ENCODE peak calls at places on chromosomes 11 and 22, in eight cellular contexts. M, I, E, R, T, H, C and N are unnamed samples.
A peak's percentile ranks its signal among the peaks of the same experiment; 100 is the strongest.

GRCh38 chr11:8809605-8810272 is 101.2 kb upstream of the AKIP1 start:
- DNase-seq in I (no peak), M (no peak), H (no peak), C (no peak), E (no peak), T (no peak), R (no peak), N (peak; percentile 16)

GRCh38 chr11:132056689-132057088 is 686.3 kb downstream of the NTM start:
- DNase-seq in E (no peak), C (no peak), M (no peak), H (no peak), I (peak; percentile 40), T (no peak), R (no peak), N (no peak)

GRCh38 chr11:94325681-94326080 is 21.3 kb downstream of the IZUMO1R start:
- DNase-seq in I (no peak), R (no peak), C (peak; percentile 30), T (peak; percentile 18), E (no peak), H (peak; percentile 72), M (no peak), N (peak; percentile 67)

GRCh38 chr11:13962562-13963168 is at the start of gene SPON1:
- DNase-seq in H (peak; percentile 28), T (no peak), C (peak; percentile 27), E (peak; percentile 84), I (no peak), R (no peak), M (peak; percentile 37), N (no peak)

GRCh38 chr11:119078675-119079420 is 5.8 kb upstream of the HMBS start:
- DNase-seq in R (no peak), E (no peak), M (no peak), H (no peak), C (no peak), I (no peak), T (no peak), N (no peak)

GRCh38 chr11:19673924-19674390 is 38.7 kb upstream of the NAV2 start:
- DNase-seq in M (peak; percentile 85), T (no peak), E (no peak), I (no peak), H (no peak), C (no peak), R (peak; percentile 91), N (no peak)

GRCh38 chr11:77560605-77561004 is 29.1 kb upstream of the AQP11 start:
- DNase-seq in E (no peak), T (no peak), R (no peak), C (peak; percentile 77), I (peak; percentile 31), M (no peak), H (no peak), N (no peak)

GRCh38 chr22:36860017-36860416 is 789 bp upstream of the NCF4 start:
- DNase-seq in H (no peak), C (peak; percentile 49), E (no peak), T (no peak), I (no peak), M (no peak), R (no peak), N (peak; percentile 25)

GRCh38 chr11:122365545-122366380 is 249.7 kb upstream of the BLID start:
- DNase-seq in E (no peak), T (no peak), I (no peak), M (no peak), C (no peak), R (no peak), H (no peak), N (no peak)

GRCh38 chr11:128373011-128373410 is 214.3 kb downstream of the ETS1 start:
- DNase-seq in M (no peak), I (no peak), C (no peak), E (no peak), H (no peak), R (no peak), T (no peak), N (no peak)

GRCh38 chr11:102269927-102270326 is 47.4 kb upstream of the BIRC3 start:
- DNase-seq in E (no peak), M (no peak), C (peak; percentile 95), H (no peak), T (no peak), R (no peak), I (no peak), N (peak; percentile 24)

GRCh38 chr11:46455816-46456215 is 64.2 kb upstream of the CHRM4 start:
- DNase-seq in E (no peak), T (no peak), R (no peak), M (no peak), H (no peak), I (no peak), C (no peak), N (no peak)

GRCh38 chr11:127109796-127110195 is 109.2 kb upstream of the KIRREL3 start:
- DNase-seq in H (no peak), M (no peak), R (no peak), T (no peak), I (no peak), C (no peak), E (no peak), N (no peak)

GRCh38 chr22:17217179-17217578 is 2.1 kb downstream of the ADA2 start:
- DNase-seq in R (no peak), I (no peak), C (no peak), T (no peak), M (no peak), E (no peak), H (no peak), N (no peak)

GRCh38 chr22:37472418-37473006 is 13.7 kb downstream of the MFNG start:
- DNase-seq in R (no peak), M (no peak), H (no peak), T (peak; percentile 80), I (no peak), C (no peak), E (no peak), N (peak; percentile 57)

GRCh38 chr11:122743093-122743741 is 87.7 kb downstream of the UBASH3B start:
- DNase-seq in I (no peak), E (no peak), C (no peak), M (no peak), T (no peak), R (no peak), H (no peak), N (no peak)

GRCh38 chr22:38941488-38941987 is 15.9 kb upstream of the APOBEC3A start:
- DNase-seq in R (no peak), H (peak; percentile 73), M (no peak), I (no peak), E (no peak), T (no peak), C (no peak), N (no peak)
- TF ChIP-seq CTCF in R (no peak), H (no peak), M (no peak), I (no peak), E (no peak), T (no peak), C (no peak), N (no peak)

GRCh38 chr11:31641477-31642062 is 132.0 kb downstream of the ELP4 start:
- DNase-seq in M (no peak), T (peak; percentile 1), I (no peak), E (no peak), R (no peak), C (no peak), H (peak; percentile 2), N (peak; percentile 61)
- TF ChIP-seq CTCF in M (peak; percentile 44), T (peak; percentile 80), I (peak; percentile 60), E (no peak), R (no peak), C (peak; percentile 76), H (peak; percentile 22), N (peak; percentile 76)

GRCh38 chr11:69718147-69718546 is 14.3 kb upstream of the FGF19 start:
- DNase-seq in T (peak; percentile 60), R (no peak), M (peak; percentile 48), E (no peak), C (no peak), I (no peak), H (peak; percentile 67), N (no peak)
- TF ChIP-seq CTCF in T (peak; percentile 43), R (no peak), M (peak; percentile 57), E (no peak), C (peak; percentile 27), I (peak; percentile 57), H (no peak), N (no peak)

DNA sequence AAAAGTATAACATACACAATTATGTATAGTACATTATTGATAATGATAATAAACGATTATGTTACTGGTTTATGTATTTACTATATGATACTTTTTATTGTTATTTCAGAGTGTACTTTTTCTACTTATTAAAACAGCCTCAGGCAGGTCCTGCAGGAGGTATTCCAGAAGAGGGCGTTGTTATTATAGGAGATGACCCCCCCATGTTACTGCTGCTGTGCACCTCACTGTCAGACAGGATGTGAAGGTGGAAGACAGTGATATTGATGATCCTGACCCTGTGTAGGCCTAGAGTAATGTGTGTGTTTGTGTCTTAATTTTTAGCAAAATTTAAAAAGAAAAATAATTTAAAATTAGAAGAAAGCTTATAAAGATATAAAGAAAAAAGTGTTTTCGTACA is 57.6 kb downstream of the REXO2 start:
- DNase-seq in R (no peak), I (no peak), M (no peak), E (no peak), T (no peak), H (no peak), C (no peak), N (no peak)
- TF ChIP-seq CTCF in R (no peak), I (no peak), M (no peak), E (no peak), T (no peak), H (no peak), C (no peak), N (no peak)